ENCODE peak calls at places on chromosomes 4 and X, in four cellular contexts. D is epithelial cell of esophagus, F is fibroblast of pulmonary artery, B is Calu3. P is an unnamed sample.

GRCh38 chrX:13263560-13264251 is 56.1 kb downstream of the ATXN3L start:
- DNase-seq in D (peak), F (no peak), B (no peak), P (no peak)

GRCh38 chrX:118117069-118117405 is 427 bp upstream of the KLHL13 start:
- DNase-seq in D (peak), F (no peak), B (no peak), P (no peak)

GRCh38 chr4:10354746-10355145 is 102.5 kb downstream of the ZNF518B start:
- DNase-seq in D (peak), F (no peak), B (no peak), P (no peak)

GRCh38 chrX:12137982-12138365 is 299 bp upstream of the FRMPD4 start:
- DNase-seq in D (peak), F (no peak), B (no peak), P (no peak)

GRCh38 chrX:103446665-103447302 is 70.4 kb downstream of the BEX3 start:
- DNase-seq in D (peak), F (peak), B (no peak), P (no peak)

GRCh38 chr4:123980736-123981285 is 584.2 kb downstream of the SPRY1 start:
- DNase-seq in D (no peak), F (peak), B (no peak), P (no peak)

GRCh38 chr4:165052627-165053026 is 1.0 kb upstream of the TRIM75 start:
- DNase-seq in D (no peak), F (no peak), B (no peak), P (no peak)

GRCh38 chr4:139011220-139011950 is 4.2 kb upstream of the NOCT start:
- DNase-seq in D (no peak), F (no peak), B (no peak), P (no peak)

DNA sequence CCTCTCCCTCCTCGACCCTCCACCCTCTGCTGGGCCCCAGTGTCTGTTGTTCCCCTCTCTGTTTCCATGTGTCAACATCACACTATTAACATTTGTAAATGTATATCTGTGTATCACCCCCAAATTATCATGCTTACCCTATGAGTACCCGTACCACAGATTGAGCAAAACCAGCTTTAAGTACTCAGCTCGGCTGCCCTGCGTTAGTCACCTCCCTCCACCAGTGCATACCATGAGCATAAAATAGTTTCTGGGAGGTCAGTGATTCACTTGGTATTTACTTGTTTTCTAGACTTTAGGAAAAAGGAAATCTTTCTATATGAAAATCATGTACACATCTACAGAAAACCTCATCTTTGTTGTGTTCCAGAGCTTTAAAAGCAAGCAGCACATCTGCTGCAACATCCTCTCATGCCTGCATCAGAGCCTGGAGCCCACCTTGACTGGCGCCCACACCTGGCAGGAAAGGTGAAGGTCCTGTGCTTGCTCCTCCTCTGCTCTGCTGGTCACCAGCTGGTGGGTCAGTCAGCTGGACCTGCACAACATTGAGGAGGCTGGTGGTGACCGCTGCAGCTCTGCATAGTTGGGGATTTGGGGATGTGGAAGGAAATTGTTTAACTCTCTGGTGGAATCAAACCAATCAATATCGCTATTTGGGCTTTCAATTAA is 214.4 kb upstream of the KLF3 start:
- DNase-seq in D (peak), F (no peak), B (peak), P (peak)
- TF ChIP-seq CTCF in D (no peak), F (no peak), B (no peak), P (peak)

GRCh38 chr4:141133146-141134006 is at the start of gene RNF150:
- DNase-seq in D (peak), F (peak), B (peak), P (peak)
- TF ChIP-seq CTCF in D (peak), F (peak), B (no peak), P (peak)

GRCh38 chr4:38044060-38044459 is 83.9 kb downstream of the PTTG2 start:
- DNase-seq in D (no peak), F (no peak), B (no peak), P (no peak)
- TF ChIP-seq CTCF in D (no peak), F (no peak), B (no peak), P (no peak)

GRCh38 chr4:51842554-51843308 is at the start of gene DCUN1D4:
- DNase-seq in D (peak), F (peak), B (peak), P (peak)
- TF ChIP-seq CTCF in D (peak), F (peak), B (no peak), P (no peak)

P was measured in body of pancreas.